ENCODE peak calls at places on chromosomes 4 and X, in five cellular contexts. U is activated naive CD4-positive, alpha-beta T cell treated with anti-CD3 and anti-CD28 coated beads, Interleukin-2, amount 10 ng/mL, durations not matched to agents 7 days and 5 days; W is Peyer's patch; N is adipocyte; K is GM23248. A is an unnamed sample.

GRCh38 chr4:77269505-77269904 is 112.5 kb downstream of the CCNG2 start:
- DNase-seq in U (no peak), W (no peak), N (no peak), K (peak), A (no peak)

GRCh38 chr4:108512615-108513505 is 107.5 kb upstream of the RPL34 start:
- DNase-seq in W (peak), U (peak), N (peak), K (peak), A (peak)

GRCh38 chr4:110630621-110631402 is 7.9 kb upstream of the PITX2 start:
- DNase-seq in U (no peak), N (no peak), K (no peak), W (no peak), A (no peak)

GRCh38 chr4:53541577-53542206 is 49.6 kb downstream of the LNX1 start:
- DNase-seq in N (peak), W (no peak), U (no peak), K (peak), A (peak)

GRCh38 chr4:10079256-10079655 is 37.3 kb downstream of the WDR1 start:
- DNase-seq in U (no peak), W (peak), K (no peak), N (no peak), A (no peak)

GRCh38 chr4:184250795-184251679 is 33.4 kb upstream of the ENPP6 start:
- DNase-seq in K (peak), N (peak), W (no peak), U (peak), A (peak)

GRCh38 chr4:184534511-184535391 is 60.4 kb upstream of the IRF2 start:
- DNase-seq in K (peak), W (no peak), N (peak), U (no peak), A (peak)

GRCh38 chr4:114563536-114564315 is 34.9 kb upstream of the UGT8 start:
- DNase-seq in U (no peak), W (peak), K (peak), N (peak), A (no peak)

GRCh38 chrX:12379666-12380065 is 241.4 kb downstream of the FRMPD4 start:
- DNase-seq in N (peak), W (no peak), K (no peak), U (no peak), A (peak)

GRCh38 chr4:12414181-12414812 is 985.6 kb upstream of the HS3ST1 start:
- DNase-seq in U (no peak), W (no peak), K (no peak), N (no peak), A (no peak)

GRCh38 chrX:47169726-47170515 is 23.7 kb upstream of the UBA1 start:
- DNase-seq in U (no peak), N (peak), K (peak), W (peak), A (peak)

GRCh38 chrX:129523076-129524055 is at the start of gene SMARCA1:
- DNase-seq in N (peak), W (peak), U (no peak), K (peak), A (peak)

GRCh38 chr4:105924341-105924740 is 29.1 kb downstream of the NPNT start:
- DNase-seq in W (no peak), U (no peak), K (no peak), N (no peak), A (no peak)

GRCh38 chr4:81314196-81314896 is 99.3 kb upstream of the PRKG2 start:
- DNase-seq in N (peak), U (no peak), W (peak), K (peak), A (peak)

GRCh38 chr4:65661469-65661868 is 8.8 kb downstream of the EPHA5 start:
- DNase-seq in W (no peak), K (no peak), N (no peak), U (no peak), A (peak)

GRCh38 chr4:17623451-17624001 is 9.1 kb downstream of the MED28 start:
- DNase-seq in N (no peak), K (peak), U (no peak), W (no peak), A (no peak)